ENCODE peak calls at places on chromosomes 1 and 21, in eight cellular contexts. G is ACHN; Y is HEK293T; K is NCI-H1105; U is H54; T is SJCRH30; N is epithelial cell of esophagus; I is activated T-helper 1 cell treated with anti-CD3 and anti-CD28 coated beads, Interleukin-12 subunit alpha, Interleukin-12 subunit beta, Interleukin-2, Interleukin-4 antibody, amounts not matched to agents 30 ng/mL and 10 ng/mL and 1 ng/mL, durations not matched to agents 14 hours and 24 hours and 36 hours. A is an unnamed sample.
A peak's percentile ranks its signal among the peaks of the same experiment; 100 is the strongest.

GRCh38 chr21:36909901-36910561 is 56.4 kb downstream of the HLCS start:
- DNase-seq in I (no peak), G (peak; percentile 76), T (no peak), U (peak; percentile 82), Y (no peak), K (no peak), N (peak; percentile 96), A (no peak)

GRCh38 chr1:26111530-26112406 is at the start of gene PDIK1L:
- DNase-seq in U (peak; percentile 74), G (peak; percentile 93), Y (peak; percentile 88), N (peak; percentile 98), I (peak; percentile 91), K (peak; percentile 94), T (peak; percentile 95), A (peak; percentile 93)

GRCh38 chr1:233843523-233844204 is 60.8 kb upstream of the SLC35F3 start:
- DNase-seq in Y (peak; percentile 43), I (no peak), G (peak; percentile 36), N (peak; percentile 34), U (peak; percentile 4), K (no peak), T (peak; percentile 82), A (no peak)

GRCh38 chr1:51189421-51190073 is 46.5 kb upstream of the RNF11 start:
- DNase-seq in N (peak; percentile 74), I (peak; percentile 11), T (peak; percentile 85), U (peak; percentile 41), G (peak; percentile 70), Y (peak; percentile 66), K (peak; percentile 64), A (peak; percentile 28)

GRCh38 chr1:110390096-110390495 is 730 bp downstream of the SLC16A4 start:
- DNase-seq in G (peak; percentile 82), I (no peak), N (peak; percentile 84), K (no peak), T (peak; percentile 13), U (no peak), Y (peak; percentile 67), A (no peak)

GRCh38 chr21:46664316-46664995 is 29.0 kb downstream of the PRMT2 start:
- DNase-seq in I (no peak), Y (no peak), K (no peak), T (no peak), G (no peak), N (no peak), U (no peak), A (no peak)

GRCh38 chr1:85244271-85245053 is 15.0 kb downstream of the C1orf52 start:
- DNase-seq in U (no peak), Y (no peak), G (no peak), K (no peak), T (peak; percentile 41), I (no peak), N (peak; percentile 14), A (no peak)

GRCh38 chr1:200856716-200857352 is 15.9 kb upstream of the GPR25 start:
- DNase-seq in U (no peak), I (no peak), G (no peak), N (no peak), T (peak; percentile 15), Y (no peak), K (no peak), A (no peak)

GRCh38 chr1:35622510-35623171 is 18.7 kb downstream of the PSMB2 start:
- DNase-seq in K (no peak), I (no peak), G (no peak), N (no peak), T (no peak), U (no peak), Y (no peak), A (no peak)

GRCh38 chr1:168709407-168709891 is 19.6 kb downstream of the DPT start:
- DNase-seq in N (peak; percentile 72), U (no peak), Y (no peak), I (no peak), T (peak; percentile 71), G (no peak), K (no peak), A (no peak)

GRCh38 chr1:196660912-196661311 is 9.1 kb downstream of the CFH start:
- DNase-seq in G (peak; percentile 55), T (peak; percentile 40), U (no peak), Y (peak; percentile 39), K (peak; percentile 28), N (peak; percentile 46), I (no peak), A (no peak)

GRCh38 chr1:82492168-82492567 is 691.4 kb downstream of the ADGRL2 start:
- DNase-seq in Y (no peak), I (no peak), N (no peak), G (no peak), K (no peak), U (no peak), T (no peak), A (no peak)

GRCh38 chr21:46002841-46003574 is 21.4 kb downstream of the COL6A1 start:
- DNase-seq in Y (no peak), G (no peak), T (no peak), N (no peak), I (no peak), K (no peak), U (no peak), A (no peak)

GRCh38 chr1:59375321-59376220 is 78.7 kb downstream of the FGGY start:
- DNase-seq in K (no peak), U (peak; percentile 46), T (peak; percentile 40), Y (no peak), G (peak; percentile 70), I (no peak), N (peak; percentile 95), A (no peak)

GRCh38 chr1:147598631-147599361 is 57.5 kb downstream of the BCL9 start:
- DNase-seq in I (peak; percentile 31), K (peak; percentile 15), G (peak; percentile 42), T (peak; percentile 68), N (no peak), Y (peak; percentile 46), U (no peak), A (peak; percentile 29)

GRCh38 chr1:10665930-10666850 is 130.3 kb downstream of the CASZ1 start:
- DNase-seq in I (no peak), Y (no peak), G (peak; percentile 29), N (peak; percentile 13), U (no peak), K (no peak), T (no peak), A (no peak)

GRCh38 chr1:6646499-6647148 is 22.0 kb downstream of the THAP3 start:
- DNase-seq in U (peak; percentile 25), Y (peak; percentile 70), T (peak; percentile 79), I (no peak), N (peak; percentile 63), K (peak; percentile 11), G (peak; percentile 36), A (no peak)

GRCh38 chr21:37006521-37007291 is at the start of gene RIPPLY3:
- DNase-seq in U (no peak), G (no peak), I (no peak), N (peak; percentile 24), T (no peak), K (no peak), Y (peak; percentile 41), A (no peak)

GRCh38 chr1:227370463-227371254 is 52.4 kb upstream of the CDC42BPA start:
- DNase-seq in Y (no peak), T (no peak), U (no peak), K (no peak), N (peak; percentile 82), I (no peak), G (no peak), A (no peak)

GRCh38 chr1:43442756-43443155 is 11.0 kb downstream of the HYI start:
- DNase-seq in I (no peak), Y (no peak), G (no peak), U (no peak), K (no peak), N (no peak), T (no peak), A (no peak)

GRCh38 chr21:34219334-34220020 is 144.3 kb upstream of the KCNE2 start:
- DNase-seq in N (no peak), Y (no peak), K (no peak), G (no peak), U (no peak), T (no peak), I (no peak), A (no peak)

GRCh38 chr1:31689821-31690220 is 14.0 kb downstream of the COL16A1 start:
- DNase-seq in Y (no peak), N (peak; percentile 97), U (peak; percentile 96), G (peak; percentile 90), K (no peak), T (peak; percentile 51), I (no peak), A (no peak)

GRCh38 chr1:114033219-114033706 is 54.0 kb downstream of the OLFML3 start:
- DNase-seq in U (no peak), N (peak; percentile 24), G (peak; percentile 39), K (no peak), T (peak; percentile 26), I (no peak), Y (peak; percentile 74), A (no peak)

GRCh38 chr1:202164271-202165037 is 4.1 kb upstream of the PTPN7 start:
- DNase-seq in U (no peak), I (peak; percentile 78), G (no peak), K (no peak), T (peak; percentile 32), Y (no peak), N (no peak), A (peak; percentile 79)

GRCh38 chr1:41920658-41921057 is 1.9 kb upstream of the HIVEP3 start:
- DNase-seq in T (peak; percentile 13), U (no peak), N (peak; percentile 71), K (no peak), G (no peak), Y (no peak), I (no peak), A (no peak)

GRCh38 chr1:29805896-29806160 is 569.5 kb downstream of the PTPRU start:
- DNase-seq in Y (no peak), U (no peak), G (no peak), K (no peak), I (no peak), N (no peak), T (no peak), A (no peak)

GRCh38 chr1:213399695-213400094 is 348.7 kb downstream of the RPS6KC1 start:
- DNase-seq in N (peak; percentile 1), I (no peak), T (peak; percentile 45), U (no peak), G (no peak), K (no peak), Y (no peak), A (no peak)

GRCh38 chr1:35640380-35641232 is 720 bp downstream of the PSMB2 start:
- DNase-seq in G (peak; percentile 7), T (no peak), Y (no peak), I (no peak), K (no peak), U (no peak), N (no peak), A (no peak)

GRCh38 chr1:20184997-20185833 is 681 bp upstream of the UBXN10 start:
- DNase-seq in U (no peak), N (no peak), I (peak; percentile 71), K (no peak), Y (no peak), G (no peak), T (no peak), A (peak; percentile 23)

GRCh38 chr1:18950415-18951026 is 6.0 kb downstream of the IFFO2 start:
- DNase-seq in N (no peak), U (no peak), T (no peak), I (no peak), G (no peak), K (no peak), Y (no peak), A (no peak)

GRCh38 chr1:39130297-39130696 is 74.2 kb upstream of the MACF1 start:
- DNase-seq in U (peak; percentile 63), N (peak; percentile 95), I (no peak), G (no peak), K (no peak), Y (no peak), T (peak; percentile 58), A (no peak)

GRCh38 chr1:6303397-6304012 is 42.6 kb upstream of the GPR153 start:
- DNase-seq in N (no peak), I (no peak), G (no peak), T (no peak), U (no peak), K (no peak), Y (no peak), A (no peak)

GRCh38 chr1:119366424-119366823 is 2.2 kb upstream of the HAO2 start:
- DNase-seq in T (no peak), I (no peak), N (no peak), K (no peak), G (no peak), U (no peak), Y (no peak), A (no peak)

GRCh38 chr1:15546641-15547040 is 20.0 kb downstream of the DNAJC16 start:
- DNase-seq in I (no peak), U (no peak), T (no peak), N (no peak), G (no peak), K (no peak), Y (no peak), A (no peak)

A was measured in effector CD4-positive, alpha-beta T cell.